ENCODE peak calls at places on chromosome 3, in five cellular contexts. B is NCI-H774, W is astrocyte, Z is omental fat pad, J is endothelial cell. T is an unnamed sample.

GRCh38 chr3:23459437-23459836 is 256.3 kb downstream of the UBE2E2 start:
- DNase-seq in Z (no peak), B (no peak), W (no peak), J (no peak), T (no peak)

GRCh38 chr3:18988619-18989229 is 159.6 kb upstream of the KCNH8 start:
- DNase-seq in J (peak), W (peak), Z (no peak), B (peak), T (peak)

GRCh38 chr3:35224571-35225280 is 414.6 kb upstream of the ARPP21 start:
- DNase-seq in B (no peak), Z (no peak), J (no peak), W (peak), T (no peak)

GRCh38 chr3:141471160-141471559 is 15.7 kb upstream of the RASA2 start:
- DNase-seq in Z (no peak), W (peak), J (no peak), B (no peak), T (no peak)

GRCh38 chr3:47634996-47635395 is 56.3 kb upstream of the CSPG5 start:
- DNase-seq in Z (no peak), W (no peak), B (no peak), J (no peak), T (no peak)

GRCh38 chr3:46283851-46284450 is 41.7 kb downstream of the CCR3 start:
- DNase-seq in B (no peak), W (no peak), J (no peak), Z (no peak), T (no peak)

GRCh38 chr3:50237133-50237651 is 1.2 kb downstream of the GNAI2 start:
- DNase-seq in Z (no peak), B (no peak), J (no peak), W (no peak), T (no peak)

GRCh38 chr3:10090181-10090580 is 17.9 kb downstream of the FANCD2OS start:
- DNase-seq in B (no peak), W (no peak), J (no peak), Z (no peak), T (no peak)

GRCh38 chr3:154095832-154096421 is 25.3 kb upstream of the ARHGEF26 start:
- DNase-seq in W (no peak), B (no peak), J (no peak), Z (no peak), T (no peak)

GRCh38 chr3:25572919-25573385 is 91.8 kb downstream of the TOP2B start:
- DNase-seq in J (no peak), Z (no peak), B (no peak), W (peak), T (no peak)

GRCh38 chr3:52053307-52054304 is 2.8 kb downstream of the DUSP7 start:
- DNase-seq in Z (no peak), B (no peak), W (no peak), J (peak), T (no peak)

GRCh38 chr3:27216955-27217552 is 152.1 kb downstream of the NEK10 start:
- DNase-seq in J (no peak), B (no peak), W (peak), Z (no peak), T (no peak)

GRCh38 chr3:191065183-191065805 is 133.7 kb upstream of the OSTN start:
- DNase-seq in W (peak), B (no peak), J (no peak), Z (no peak), T (no peak)

GRCh38 chr3:146469206-146470017 is at the start of gene PLSCR2:
- DNase-seq in J (peak), B (peak), Z (peak), W (no peak), T (no peak)

GRCh38 chr3:149934524-149934923 is 36.2 kb downstream of the PFN2 start:
- DNase-seq in Z (no peak), J (no peak), W (peak), B (no peak), T (no peak)